ENCODE peak calls at places on chromosomes 2 and 18, in nine cellular contexts. T is stomach, Y is A549, C is uterus, B is SK-N-SH, Z is IMR-90, E is tibial artery, K is tibial nerve, R is HCT116. A is an unnamed sample.

GRCh38 chr2:99607454-99607853 is 117.6 kb upstream of the REV1 start:
- DNase-seq in Y (no peak), Z (no peak), T (no peak), B (no peak), C (no peak), K (no peak), E (no peak), R (no peak), A (no peak)

GRCh38 chr2:169361706-169362345 is 508 bp downstream of the LRP2 start:
- DNase-seq in T (no peak), R (no peak), C (no peak), Y (peak; percentile 11), K (no peak), E (no peak), B (peak; percentile 60), Z (no peak), A (peak; percentile 58)

GRCh38 chr2:175690113-175690716 is 311.9 kb downstream of the LNPK start:
- DNase-seq in R (peak; percentile 58), Z (peak; percentile 78), E (no peak), C (peak; percentile 22), K (no peak), B (peak; percentile 24), Y (no peak), T (no peak), A (peak; percentile 55)

GRCh38 chr2:54000524-54000923 is 29.7 kb upstream of the PSME4 start:
- DNase-seq in B (no peak), Y (no peak), K (no peak), E (no peak), T (no peak), Z (peak; percentile 12), C (no peak), R (no peak), A (no peak)

GRCh38 chr18:47881752-47882455 is 48.6 kb downstream of the SMAD2 start:
- DNase-seq in E (no peak), Y (no peak), B (no peak), R (peak; percentile 27), K (no peak), Z (peak; percentile 61), C (no peak), T (no peak), A (no peak)

GRCh38 chr18:48845174-48845573 is 105.6 kb downstream of the SMAD7 start:
- DNase-seq in R (no peak), Y (no peak), E (no peak), K (no peak), B (no peak), T (no peak), C (no peak), Z (no peak), A (no peak)

GRCh38 chr2:231922311-231922710 is 3.9 kb downstream of the NPPC start:
- DNase-seq in Z (no peak), R (no peak), Y (no peak), B (no peak), E (peak; percentile 1), T (no peak), C (no peak), K (no peak), A (no peak)

GRCh38 chr2:144331652-144332355 is 188.1 kb downstream of the ZEB2 start:
- DNase-seq in B (peak; percentile 94), T (no peak), C (peak; percentile 54), Y (peak; percentile 23), K (peak; percentile 36), R (peak; percentile 29), Z (no peak), E (peak; percentile 66), A (no peak)

GRCh38 chr2:155377178-155377780 is 678.8 kb downstream of the KCNJ3 start:
- DNase-seq in R (peak; percentile 35), C (no peak), E (no peak), B (no peak), Z (peak; percentile 35), T (no peak), K (no peak), Y (no peak), A (peak; percentile 77)

GRCh38 chr2:200586644-200586975 is 796 bp downstream of the AOX1 start:
- DNase-seq in B (no peak), Z (no peak), T (no peak), K (no peak), C (no peak), Y (no peak), E (no peak), R (no peak), A (no peak)

GRCh38 chr2:200584639-200585038 is 1.2 kb upstream of the AOX1 start:
- DNase-seq in Z (no peak), T (no peak), K (no peak), E (no peak), Y (no peak), R (no peak), B (no peak), C (no peak), A (no peak)

GRCh38 chr2:200587007-200587616 is 1.3 kb downstream of the AOX1 start:
- DNase-seq in Y (no peak), R (no peak), T (no peak), K (no peak), C (no peak), Z (no peak), B (no peak), E (no peak), A (no peak)

GRCh38 chr2:200585730-200586643 is at the start of gene AOX1:
- DNase-seq in E (peak; percentile 85), T (peak; percentile 48), Y (no peak), C (peak; percentile 71), K (peak; percentile 59), B (peak; percentile 49), R (no peak), Z (peak; percentile 45), A (no peak)

GRCh38 chr2:200585340-200585729 is 479 bp upstream of the AOX1 start:
- DNase-seq in E (no peak), K (no peak), Z (no peak), Y (no peak), B (no peak), T (no peak), C (no peak), R (no peak), A (no peak)
- H3K4me3 ChIP-seq in E (peak overlapping the region; percentile 58), K (peak overlapping the region; percentile 47), Z (peak overlapping the region; percentile 44), Y (no peak overlapping the region), B (peak overlapping the region; percentile 26), T (peak overlapping the region; percentile 63), C (peak overlapping the region; percentile 46), R (no peak overlapping the region), A (no peak overlapping the region)

GRCh38 chr2:67565761-67566160 is 168.6 kb downstream of the ETAA1 start:
- DNase-seq in Y (no peak), E (no peak), C (no peak), T (peak; percentile 51), R (no peak), B (no peak), Z (peak; percentile 95), K (no peak), A (no peak)
- H3K9me3 ChIP-seq in Y (peaks cover 12% of the 10 kb centered on the region), E (no peaks in the 10 kb centered on the region), C (no peaks in the 10 kb centered on the region), T (no peaks in the 10 kb centered on the region), R (no peaks in the 10 kb centered on the region), B (no peaks in the 10 kb centered on the region), Z (no peaks in the 10 kb centered on the region), K (no peaks in the 10 kb centered on the region), A (no peaks in the 10 kb centered on the region)

GRCh38 chr2:63850650-63851049 is 9.0 kb downstream of the UGP2 start:
- DNase-seq in C (no peak), E (no peak), Y (no peak), Z (no peak), B (no peak), K (no peak), T (no peak), R (no peak), A (no peak)
- H3K4me1 ChIP-seq in C (no peaks in the 10 kb centered on the region), E (peaks cover 95% of the 10 kb centered on the region), Y (peaks cover 30% of the 10 kb centered on the region), Z (peaks cover 13% of the 10 kb centered on the region), B (peaks cover 11% of the 10 kb centered on the region), K (peaks cover 4% of the 10 kb centered on the region), T (peaks cover 36% of the 10 kb centered on the region), R (no peaks in the 10 kb centered on the region), A (peaks cover 75% of the 10 kb centered on the region)

GRCh38 chr2:196238836-196239380 is 67.5 kb upstream of the STK17B start:
- DNase-seq in K (no peak), R (no peak), E (no peak), Z (peak; percentile 47), Y (no peak), T (no peak), C (no peak), B (no peak), A (no peak)

GRCh38 chr2:196242131-196242620 is 70.8 kb upstream of the STK17B start:
- DNase-seq in C (no peak), E (peak; percentile 37), K (no peak), Z (peak; percentile 71), B (no peak), R (no peak), Y (no peak), T (no peak), A (no peak)

GRCh38 chr2:196244516-196244915 is 73.1 kb upstream of the STK17B start:
- DNase-seq in K (no peak), R (no peak), T (no peak), C (no peak), E (no peak), Z (no peak), B (no peak), Y (no peak), A (no peak)

GRCh38 chr2:196241175-196241574 is 69.8 kb upstream of the STK17B start:
- DNase-seq in C (no peak), Y (no peak), R (no peak), E (no peak), B (no peak), K (no peak), Z (no peak), T (no peak), A (no peak)

GRCh38 chr2:196239622-196240587 is 68.5 kb upstream of the STK17B start:
- DNase-seq in T (peak; percentile 67), C (peak; percentile 42), Z (peak; percentile 93), E (peak; percentile 51), Y (no peak), K (no peak), B (no peak), R (peak; percentile 8), A (no peak)
- H3K4me3 ChIP-seq in T (no peak overlapping the region), C (no peak overlapping the region), Z (no peak overlapping the region), E (no peak overlapping the region), Y (no peak overlapping the region), K (no peak overlapping the region), B (no peak overlapping the region), R (no peak overlapping the region), A (no peak overlapping the region)

GRCh38 chr18:4806342-4806741 is 351.2 kb upstream of the DLGAP1 start:
- DNase-seq in C (no peak), R (no peak), T (no peak), Y (no peak), B (no peak), K (no peak), Z (no peak), E (no peak), A (no peak)
- H3K9me3 ChIP-seq in C (no peaks in the 10 kb centered on the region), R (peaks cover 16% of the 10 kb centered on the region), T (no peaks in the 10 kb centered on the region), Y (no peaks in the 10 kb centered on the region), B (no peaks in the 10 kb centered on the region), K (peaks cover 14% of the 10 kb centered on the region), Z (peaks cover 22% of the 10 kb centered on the region), E (peaks cover 7% of the 10 kb centered on the region), A (no peaks in the 10 kb centered on the region)

A was measured in HAP-1.